ENCODE peak calls at places on chromosomes 5 and 9, in eight cellular contexts. K is heart right ventricle, Q is endothelial cell, M is pancreas, T is spleen, C is fibroblast of mammary gland, O is kidney epithelial cell, N is tibial artery. P is an unnamed sample.
A peak's percentile ranks its signal among the peaks of the same experiment; 100 is the strongest.

GRCh38 chr5:172123269-172123692 is 64.7 kb downstream of the STK10 start:
- DNase-seq in M (no peak), K (peak; percentile 69), N (peak; percentile 71), O (no peak), Q (no peak), T (no peak), C (peak; percentile 85), P (peak; percentile 59)

GRCh38 chr5:5221731-5222130 is 81.6 kb downstream of the ADAMTS16 start:
- DNase-seq in K (no peak), Q (no peak), T (no peak), N (no peak), O (no peak), M (no peak), C (peak; percentile 73), P (no peak)

GRCh38 chr5:56607551-56607950 is 207.8 kb upstream of the MAP3K1 start:
- DNase-seq in O (no peak), M (no peak), T (no peak), N (no peak), Q (no peak), C (no peak), K (no peak), P (no peak)

GRCh38 chr9:100108572-100108971 is 9.5 kb downstream of the INVS start:
- DNase-seq in Q (no peak), N (no peak), M (no peak), O (no peak), C (peak; percentile 23), T (no peak), K (no peak), P (no peak)

GRCh38 chr5:72634444-72634843 is 127.2 kb upstream of the ZNF366 start:
- DNase-seq in M (no peak), C (peak; percentile 68), O (no peak), Q (no peak), T (no peak), K (no peak), N (no peak), P (no peak)

GRCh38 chr9:133577463-133578112 is 31.6 kb downstream of the FAM163B start:
- DNase-seq in K (no peak), N (no peak), M (no peak), O (no peak), T (no peak), C (no peak), Q (no peak), P (no peak)

GRCh38 chr9:134888603-134889195 is 8.1 kb downstream of the FCN2 start:
- DNase-seq in K (no peak), M (no peak), C (no peak), T (no peak), O (no peak), N (no peak), Q (no peak), P (no peak)

GRCh38 chr9:13181652-13182051 is 97.8 kb downstream of the MPDZ start:
- DNase-seq in T (no peak), O (no peak), M (no peak), K (no peak), N (no peak), Q (no peak), C (no peak), P (no peak)

GRCh38 chr5:144139586-144139985 is 30.9 kb downstream of the YIPF5 start:
- DNase-seq in T (no peak), M (no peak), K (no peak), O (no peak), Q (no peak), C (peak; percentile 75), N (no peak), P (no peak)

GRCh38 chr9:129632460-129632859 is 6.5 kb downstream of the NTMT1 start:
- DNase-seq in C (peak; percentile 60), K (no peak), N (no peak), M (no peak), T (no peak), Q (no peak), O (no peak), P (no peak)

GRCh38 chr9:101737705-101738565 is 512 bp downstream of the GRIN3A start:
- DNase-seq in O (no peak), K (peak; percentile 15), Q (peak; percentile 60), C (no peak), M (no peak), N (no peak), T (peak; percentile 73), P (no peak)

GRCh38 chr5:159166416-159166815 is 42.9 kb downstream of the RNF145 start:
- DNase-seq in C (no peak), O (no peak), K (no peak), N (no peak), M (no peak), T (no peak), Q (no peak), P (no peak)

GRCh38 chr5:133460172-133460758 is 152.1 kb downstream of the FSTL4 start:
- DNase-seq in C (peak; percentile 25), T (no peak), K (no peak), O (no peak), Q (peak; percentile 64), M (no peak), N (no peak), P (no peak)

GRCh38 chr5:166581827-166582226 is 1709.6 kb upstream of the WWC1 start:
- DNase-seq in N (no peak), T (no peak), M (no peak), O (peak; percentile 16), Q (no peak), C (peak; percentile 23), K (no peak), P (no peak)

GRCh38 chr5:174056064-174056842 is 10.7 kb downstream of the NSG2 start:
- DNase-seq in Q (no peak), N (no peak), T (no peak), O (no peak), C (no peak), M (no peak), K (peak; percentile 40), P (no peak)

GRCh38 chr9:111621895-111622480 is 9.1 kb upstream of the DNAJC25 start:
- DNase-seq in C (peak; percentile 59), K (no peak), T (no peak), N (no peak), M (no peak), O (no peak), Q (peak; percentile 58), P (no peak)

GRCh38 chr5:31824886-31825774 is 186.2 kb downstream of the PDZD2 start:
- DNase-seq in C (peak; percentile 71), K (no peak), O (peak; percentile 45), M (peak; percentile 15), Q (peak; percentile 62), N (peak; percentile 46), T (no peak), P (no peak)

GRCh38 chr5:128487041-128487440 is 51.0 kb downstream of the FBN2 start:
- DNase-seq in T (no peak), C (peak; percentile 24), O (no peak), K (no peak), Q (no peak), N (no peak), M (no peak), P (no peak)

GRCh38 chr9:102479191-102479590 is 515.9 kb upstream of the CYLC2 start:
- DNase-seq in N (no peak), O (no peak), C (peak; percentile 75), T (no peak), M (no peak), Q (no peak), K (no peak), P (no peak)

DNA sequence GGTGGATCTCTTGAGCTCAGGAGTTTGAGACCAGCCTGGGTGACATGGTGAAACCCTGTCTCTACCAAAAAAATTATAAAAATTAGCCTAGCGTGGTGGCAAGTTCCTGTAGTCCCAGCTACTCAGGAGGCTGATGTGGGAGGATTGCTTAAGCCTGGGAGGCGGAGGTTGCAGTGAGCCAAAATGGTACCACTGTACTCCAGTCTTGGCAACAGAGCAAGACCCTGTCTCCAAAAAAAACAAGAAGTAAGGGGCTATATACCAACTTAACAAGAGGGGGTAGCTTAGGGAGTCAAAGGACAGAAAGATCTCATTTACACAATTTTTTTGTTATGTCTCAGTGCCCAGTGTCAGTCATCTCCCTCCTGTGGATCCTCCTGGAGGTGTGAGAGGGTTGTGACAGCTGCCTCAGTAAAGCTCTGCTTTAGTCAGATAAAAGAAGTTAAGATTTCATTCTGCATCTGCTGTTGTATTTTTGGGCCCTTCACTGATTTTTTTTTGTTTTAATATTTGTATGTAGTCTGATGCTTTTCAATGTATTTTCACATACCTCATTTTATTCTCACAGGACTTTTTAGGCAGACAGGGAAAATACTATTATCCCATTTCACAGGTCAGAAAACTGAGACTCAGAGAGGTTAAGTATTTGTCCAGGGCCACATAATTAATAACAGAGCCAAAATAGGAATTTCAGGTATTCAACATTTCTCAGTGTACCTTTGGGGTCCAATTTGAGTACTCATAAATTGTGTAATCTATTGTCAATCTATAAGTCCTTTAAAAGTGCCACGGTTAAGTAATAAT is 120.9 kb upstream of the GRHPR start:
- DNase-seq in K (no peak), M (no peak), N (no peak), C (no peak), T (no peak), O (no peak), Q (no peak), P (no peak)
- TF ChIP-seq CTCF in K (no peak), M (no peak), N (no peak), C (no peak), T (no peak), O (no peak), Q (no peak), P (no peak)

GRCh38 chr9:93380410-93381060 is 71.0 kb upstream of the FAM120A start:
- DNase-seq in K (no peak), O (no peak), Q (no peak), T (no peak), M (no peak), N (no peak), C (no peak), P (no peak)

GRCh38 chr9:93378276-93378675 is 73.2 kb upstream of the FAM120A start:
- DNase-seq in C (no peak), N (no peak), T (no peak), K (no peak), M (no peak), Q (no peak), O (no peak), P (no peak)

GRCh38 chr9:93379051-93379450 is 72.4 kb upstream of the FAM120A start:
- DNase-seq in T (no peak), C (no peak), M (no peak), O (no peak), N (no peak), Q (no peak), K (no peak), P (no peak)
- TF ChIP-seq CTCF in T (no peak), C (peak; percentile 12), M (no peak), O (peak; percentile 14), N (no peak), Q (peak; percentile 61), K (no peak), P (no peak)

DNA sequence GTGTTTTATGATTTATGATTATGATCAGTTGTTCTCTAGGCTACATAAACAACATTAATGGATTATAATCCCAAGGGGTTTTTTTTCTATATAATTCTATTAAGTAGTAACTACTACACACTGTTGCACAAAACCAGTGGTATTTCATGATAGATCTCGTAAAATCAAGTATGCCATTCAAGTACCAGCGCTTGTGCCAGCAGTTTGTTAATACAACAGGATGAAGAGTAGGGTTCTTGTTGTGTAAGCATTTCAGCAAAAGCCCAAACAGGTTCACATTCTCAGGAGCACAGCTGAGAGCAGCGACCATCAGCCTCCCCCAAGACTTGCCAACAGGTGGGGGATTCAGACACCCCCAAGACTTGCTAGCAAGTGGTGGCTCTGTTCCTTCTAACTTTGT is 88.8 kb downstream of the CTNND2 start:
- DNase-seq in T (no peak), K (no peak), O (no peak), Q (no peak), N (no peak), M (no peak), C (no peak), P (no peak)
- TF ChIP-seq CTCF in T (no peak), K (no peak), O (no peak), Q (no peak), N (no peak), M (no peak), C (no peak), P (no peak)

GRCh38 chr9:71487046-71487445 is 281.3 kb downstream of the CEMIP2 start:
- DNase-seq in N (no peak), O (no peak), K (no peak), T (no peak), M (no peak), C (peak; percentile 59), Q (no peak), P (peak; percentile 16)
- TF ChIP-seq CTCF in N (no peak), O (no peak), K (no peak), T (no peak), M (no peak), C (no peak), Q (no peak), P (no peak)